ENCODE peak calls at places on chromosomes 16 and 17, in nine cellular contexts. G, I, X, A, J, V, H, L and D are unnamed samples.

GRCh38 chr16:87735270-87736002 is 30.4 kb downstream of the KLHDC4 start:
- DNase-seq in G (no peak), L (no peak), A (no peak), I (no peak), X (no peak), J (no peak), V (no peak), H (no peak), D (no peak)

GRCh38 chr16:21233521-21234150 is at the start of gene ANKS4B:
- DNase-seq in H (peak), L (no peak), X (no peak), V (peak), A (no peak), I (no peak), J (peak), G (no peak), D (no peak)

GRCh38 chr17:74752822-74753401 is 4.5 kb downstream of the NHERF1 start:
- DNase-seq in L (no peak), X (no peak), A (no peak), V (no peak), H (peak), J (no peak), G (no peak), I (no peak), D (no peak)

GRCh38 chr17:49825645-49826044 is 22.2 kb downstream of the TAC4 start:
- DNase-seq in I (no peak), X (no peak), V (no peak), G (no peak), A (no peak), L (no peak), H (no peak), J (no peak), D (no peak)

GRCh38 chr16:88320947-88321634 is 61.7 kb upstream of the ZNF469 start:
- DNase-seq in L (no peak), X (no peak), V (no peak), H (no peak), J (no peak), G (no peak), I (peak), A (peak), D (no peak)

GRCh38 chr16:3113765-3114479 is 1.5 kb downstream of the ZNF205 start:
- DNase-seq in J (no peak), H (no peak), I (no peak), L (no peak), G (no peak), V (no peak), A (no peak), X (no peak), D (no peak)

GRCh38 chr16:17827313-17827712 is 356.6 kb upstream of the XYLT1 start:
- DNase-seq in A (no peak), G (no peak), I (no peak), J (no peak), X (no peak), L (no peak), V (no peak), H (no peak), D (no peak)

GRCh38 chr16:23141033-23141432 is 8.2 kb downstream of the USP31 start:
- DNase-seq in A (no peak), H (no peak), J (no peak), L (no peak), G (no peak), V (no peak), I (no peak), X (no peak), D (no peak)

GRCh38 chr16:20020976-20021375 is 52.7 kb downstream of the GPR139 start:
- DNase-seq in L (no peak), H (no peak), I (no peak), V (no peak), J (no peak), X (no peak), G (no peak), A (no peak), D (no peak)

GRCh38 chr17:8698142-8699050 is 46.2 kb downstream of the CCDC42 start:
- DNase-seq in V (no peak), A (no peak), X (peak), J (no peak), G (peak), L (peak), H (peak), I (no peak), D (no peak)

GRCh38 chr17:20721151-20721550 is 141.6 kb downstream of the CDRT15L2 start:
- DNase-seq in V (no peak), X (no peak), A (no peak), H (no peak), I (no peak), G (no peak), L (no peak), J (no peak), D (no peak)

GRCh38 chr17:57714660-57715059 is 30.4 kb downstream of the CCDC182 start:
- DNase-seq in A (no peak), X (no peak), H (no peak), J (peak), G (no peak), V (no peak), I (no peak), L (peak), D (no peak)

GRCh38 chr17:18093616-18094408 is 6.1 kb downstream of the DRG2 start:
- DNase-seq in J (no peak), H (no peak), X (no peak), I (peak), A (peak), G (peak), V (no peak), L (peak), D (no peak)

DNA sequence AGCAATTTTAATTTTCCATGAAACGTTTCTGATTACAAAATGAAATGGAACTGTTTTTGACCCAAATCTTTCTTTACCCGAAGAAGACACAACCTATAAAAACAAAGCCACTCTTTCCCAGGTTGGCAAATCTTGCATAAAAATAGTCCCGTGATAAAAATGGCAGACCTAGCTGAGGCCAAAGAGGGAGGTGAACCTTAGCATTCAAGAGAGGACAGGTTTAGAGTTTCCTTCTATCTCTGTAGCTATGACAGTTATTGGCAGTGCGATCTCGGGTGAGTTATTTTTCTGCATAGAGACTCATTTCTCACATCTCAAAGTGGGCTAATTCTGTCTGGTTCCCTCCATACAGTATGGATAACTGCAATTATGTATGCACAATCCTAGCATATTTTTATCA is 241.4 kb downstream of the MAP2K6 start:
- DNase-seq in J (no peak), A (no peak), L (no peak), G (no peak), I (no peak), V (no peak), H (no peak), X (no peak), D (no peak)
- H3K4me3 ChIP-seq in J (no peak), A (no peak), L (no peak), G (no peak), I (no peak), V (no peak), H (no peak), X (no peak), D (no peak)

DNA sequence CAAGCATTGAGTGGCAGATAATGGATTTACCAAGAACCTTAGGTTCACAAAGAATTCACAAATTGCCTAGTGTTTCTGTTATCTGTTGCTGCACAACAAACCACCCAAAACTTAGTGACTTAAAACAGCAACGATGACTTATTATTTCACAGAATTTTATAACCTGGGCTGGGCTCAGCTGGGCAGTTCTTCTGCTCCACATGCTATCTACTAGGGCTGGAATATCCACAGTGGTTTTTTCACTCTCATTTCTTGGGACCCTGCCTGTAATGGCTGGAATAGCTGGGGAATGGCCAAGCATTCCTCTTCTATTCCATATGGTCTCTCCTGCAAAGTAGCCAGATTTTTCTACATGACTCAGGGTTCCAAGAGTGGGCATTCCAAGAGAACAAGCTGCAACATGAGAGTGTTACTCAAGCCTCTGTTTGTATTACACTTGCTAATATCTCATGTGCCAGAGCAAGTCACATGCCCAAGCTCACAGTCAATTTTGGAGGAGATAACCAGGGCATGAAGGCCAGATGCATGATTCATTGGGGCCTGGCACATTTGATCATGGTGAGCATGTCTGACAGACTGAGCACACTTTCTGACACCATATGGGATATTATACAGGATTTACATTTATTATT is 4.9 kb upstream of the PSMD7 start:
- DNase-seq in H (no peak), A (no peak), V (no peak), G (no peak), J (no peak), L (no peak), X (no peak), I (no peak), D (no peak)
- TF ChIP-seq POLR2A in H (no peak), A (no peak), V (no peak), G (no peak), J (no peak), L (no peak), X (no peak), I (no peak), D (no peak)

GRCh38 chr16:70442344-70442743 is 3.4 kb upstream of the ST3GAL2 start:
- DNase-seq in G (no peak), I (no peak), L (no peak), H (no peak), J (no peak), V (no peak), X (no peak), A (no peak), D (no peak)
- TF ChIP-seq CTCF in G (no peak), I (no peak), L (no peak), H (no peak), J (no peak), V (no peak), X (no peak), A (no peak), D (no peak)

DNA sequence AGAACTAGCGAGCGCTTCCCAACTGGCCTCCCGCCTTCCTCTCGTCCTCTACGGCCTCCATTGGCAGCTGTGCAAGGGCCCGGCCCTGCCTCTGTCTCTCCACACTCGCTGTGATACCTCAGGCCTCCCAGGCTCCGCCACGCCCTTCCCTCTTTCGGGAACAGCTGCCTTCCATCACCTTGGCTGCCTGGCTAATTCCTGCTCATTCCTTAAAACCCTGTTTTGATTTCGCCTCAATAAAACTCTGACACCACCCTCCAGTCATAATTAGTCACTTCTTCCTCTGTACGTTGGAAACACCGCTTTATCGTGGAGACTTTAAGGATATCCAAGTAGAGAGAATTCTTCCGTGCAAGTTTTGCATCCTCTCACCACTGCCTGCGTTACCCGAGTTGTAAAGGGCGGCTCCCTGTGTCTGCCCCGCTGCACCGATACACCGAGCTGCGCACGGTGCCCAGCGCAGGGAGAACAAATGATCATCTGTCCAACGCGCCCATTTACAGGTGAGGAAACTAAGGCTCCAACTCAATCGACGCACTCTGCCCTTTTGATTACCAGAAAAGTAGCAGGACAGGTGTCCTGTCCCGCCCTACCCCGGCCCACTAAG is 139.6 kb downstream of the SEC14L1 start:
- DNase-seq in L (no peak), H (peak), G (no peak), I (no peak), J (peak), X (no peak), V (no peak), A (no peak), D (peak)
- H3K4me3 ChIP-seq in L (peak), H (peak), G (peak), I (no peak), J (peak), X (no peak), V (peak), A (peak), D (no peak)

GRCh38 chr16:48244863-48245195 is 729 bp downstream of the LONP2 start:
- DNase-seq in X (no peak), L (no peak), V (no peak), I (no peak), A (no peak), H (no peak), G (no peak), J (no peak), D (no peak)

GRCh38 chr16:48247311-48247710 is at the start of gene ABCC11:
- DNase-seq in X (no peak), G (no peak), V (no peak), H (no peak), I (no peak), L (no peak), A (no peak), J (no peak), D (no peak)

GRCh38 chr16:48246066-48246465 is 1.3 kb downstream of the ABCC11 start:
- DNase-seq in A (no peak), L (no peak), V (no peak), H (no peak), J (no peak), G (no peak), I (no peak), X (no peak), D (no peak)

GRCh38 chr16:48244080-48244862 is at the start of gene LONP2:
- DNase-seq in L (peak), I (peak), J (peak), A (peak), X (peak), H (peak), G (peak), V (peak), D (peak)
- TF ChIP-seq POLR2A in L (no peak), I (peak), J (peak), A (peak), X (peak), H (peak), G (peak), V (no peak), D (no peak)

DNA sequence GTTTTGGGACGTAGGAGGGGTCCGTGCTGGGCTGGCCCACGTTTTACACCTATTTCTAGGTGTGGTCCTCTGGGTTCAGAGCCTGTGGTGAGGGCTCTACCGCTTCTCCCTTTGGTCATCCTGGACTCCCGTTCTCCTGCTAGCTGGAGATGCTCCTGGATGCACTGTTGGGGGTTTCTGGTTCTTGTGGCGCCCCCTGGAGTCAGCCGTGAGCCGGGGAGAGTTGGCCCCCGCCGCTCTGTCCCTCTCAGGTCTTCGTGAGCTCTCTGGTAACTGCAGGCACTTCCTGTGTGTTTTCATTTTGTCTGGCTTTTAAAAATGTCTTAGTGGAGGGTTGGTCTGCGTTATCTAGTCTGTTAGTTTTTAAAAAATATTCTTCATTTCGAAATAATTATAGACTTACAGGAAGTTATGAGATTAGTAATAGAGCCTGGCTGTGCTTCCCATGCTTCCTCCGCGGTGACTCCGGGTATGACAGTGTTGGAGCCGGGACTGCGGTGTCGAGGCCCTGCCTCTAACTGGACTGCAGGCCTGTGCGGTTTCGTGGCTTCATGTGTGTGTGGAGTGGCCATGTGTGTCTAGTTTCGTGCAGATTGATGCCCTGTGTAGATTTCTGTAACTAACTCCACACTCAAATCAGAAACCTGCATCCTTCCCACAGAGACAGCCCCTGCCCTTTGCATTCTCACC is 78.0 kb upstream of the ZNF750 start:
- DNase-seq in V (no peak), G (no peak), A (peak), J (peak), I (peak), L (no peak), H (no peak), X (no peak), D (no peak)
- TF ChIP-seq CTCF in V (peak), G (no peak), A (peak), J (peak), I (peak), L (peak), H (peak), X (peak), D (no peak)

DNA sequence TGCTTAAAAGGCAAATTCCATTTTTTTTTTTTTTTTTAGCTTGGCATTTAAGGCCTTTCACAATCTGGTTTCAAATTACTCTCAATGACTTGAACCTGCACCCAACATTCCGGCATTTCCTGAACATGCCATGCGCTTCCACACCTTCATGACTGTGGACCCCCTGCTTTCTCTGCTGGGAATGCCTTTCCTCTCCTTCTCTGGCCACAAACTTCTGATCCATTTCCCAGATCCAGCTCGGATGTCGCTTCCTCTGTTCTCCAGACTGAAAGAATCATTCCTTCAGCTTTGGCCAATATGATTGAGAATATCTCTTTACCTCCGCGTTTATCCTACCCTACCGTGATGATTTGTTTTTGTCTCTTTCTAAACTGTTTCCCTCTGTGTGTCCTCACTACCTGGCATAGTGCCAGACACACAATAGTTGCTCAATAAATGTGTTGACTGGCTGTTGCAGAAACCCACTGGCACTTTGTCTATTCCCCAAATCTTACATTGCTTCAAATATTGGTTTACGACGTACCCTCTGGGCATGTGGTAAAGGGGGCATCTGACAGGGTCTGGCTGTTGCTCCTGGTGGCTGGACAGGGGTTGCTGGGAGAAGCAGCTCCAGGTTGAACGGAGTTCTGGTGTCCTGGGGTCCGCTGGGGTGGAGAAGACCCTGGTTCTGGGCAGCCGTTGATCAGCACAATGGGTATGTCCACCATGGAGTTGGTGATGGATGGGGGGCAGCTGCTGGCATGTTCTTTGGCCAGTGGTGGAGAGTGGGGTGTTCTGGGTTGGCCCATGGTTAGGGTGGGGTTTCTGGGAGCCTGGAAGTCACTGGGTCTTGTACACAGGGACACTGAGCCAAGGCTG is 14.7 kb downstream of the TNS4 start:
- DNase-seq in L (no peak), G (no peak), H (no peak), J (no peak), X (no peak), A (no peak), I (peak), V (no peak), D (no peak)
- H3K4me3 ChIP-seq in L (no peak), G (no peak), H (no peak), J (no peak), X (no peak), A (no peak), I (no peak), V (no peak), D (no peak)